ENCODE peak calls at places on chromosome 17, in seven cellular contexts. One of them, this sample, is unnamed.

GRCh38 chr17:43832976-43833829 is at the start of gene MPP3:
- DNase-seq in ovary: peak
- DNase-seq in fibroblast of the aortic adventitia: peak
- DNase-seq in midbrain: peak
- DNase-seq in activated CD4-positive, alpha-beta T cell treated with anti-CD3 and anti-CD28 coated beads for 24 hours: peak
- DNase-seq in NCI-H460: peak
- DNase-seq in effector CD4-positive, alpha-beta T cell: peak
- DNase-seq in this sample: peak

GRCh38 chr17:75102385-75102821 is 7.4 kb upstream of the ARMC7 start:
- DNase-seq in ovary: no peak
- DNase-seq in fibroblast of the aortic adventitia: no peak
- DNase-seq in midbrain: no peak
- DNase-seq in activated CD4-positive, alpha-beta T cell treated with anti-CD3 and anti-CD28 coated beads for 24 hours: no peak
- DNase-seq in NCI-H460: no peak
- DNase-seq in effector CD4-positive, alpha-beta T cell: no peak
- DNase-seq in this sample: no peak

GRCh38 chr17:75959046-75959838 is 18.4 kb upstream of the FBF1 start:
- DNase-seq in ovary: no peak
- DNase-seq in fibroblast of the aortic adventitia: no peak
- DNase-seq in midbrain: no peak
- DNase-seq in activated CD4-positive, alpha-beta T cell treated with anti-CD3 and anti-CD28 coated beads for 24 hours: no peak
- DNase-seq in NCI-H460: no peak
- DNase-seq in effector CD4-positive, alpha-beta T cell: no peak
- DNase-seq in this sample: no peak

GRCh38 chr17:8143581-8144400 is 8.4 kb downstream of the PER1 start:
- DNase-seq in ovary: peak
- DNase-seq in fibroblast of the aortic adventitia: no peak
- DNase-seq in midbrain: no peak
- DNase-seq in activated CD4-positive, alpha-beta T cell treated with anti-CD3 and anti-CD28 coated beads for 24 hours: no peak
- DNase-seq in NCI-H460: no peak
- DNase-seq in effector CD4-positive, alpha-beta T cell: peak
- DNase-seq in this sample: no peak

GRCh38 chr17:75031972-75032895 is 14.5 kb downstream of the ATP5PD start:
- DNase-seq in ovary: peak
- DNase-seq in fibroblast of the aortic adventitia: peak
- DNase-seq in midbrain: peak
- DNase-seq in activated CD4-positive, alpha-beta T cell treated with anti-CD3 and anti-CD28 coated beads for 24 hours: peak
- DNase-seq in NCI-H460: peak
- DNase-seq in effector CD4-positive, alpha-beta T cell: peak
- DNase-seq in this sample: peak

GRCh38 chr17:11487469-11487868 is 110.8 kb upstream of the DNAH9 start:
- DNase-seq in ovary: no peak
- DNase-seq in fibroblast of the aortic adventitia: no peak
- DNase-seq in midbrain: no peak
- DNase-seq in activated CD4-positive, alpha-beta T cell treated with anti-CD3 and anti-CD28 coated beads for 24 hours: no peak
- DNase-seq in NCI-H460: no peak
- DNase-seq in effector CD4-positive, alpha-beta T cell: no peak
- DNase-seq in this sample: peak

GRCh38 chr17:16286009-16286946 is 67.0 kb downstream of the CENPV start:
- DNase-seq in ovary: peak
- DNase-seq in fibroblast of the aortic adventitia: peak
- DNase-seq in midbrain: peak
- DNase-seq in activated CD4-positive, alpha-beta T cell treated with anti-CD3 and anti-CD28 coated beads for 24 hours: peak
- DNase-seq in NCI-H460: peak
- DNase-seq in effector CD4-positive, alpha-beta T cell: peak
- DNase-seq in this sample: peak

GRCh38 chr17:34379876-34380275 is 16.8 kb upstream of the CCL1 start:
- DNase-seq in ovary: no peak
- DNase-seq in fibroblast of the aortic adventitia: peak
- DNase-seq in midbrain: no peak
- DNase-seq in activated CD4-positive, alpha-beta T cell treated with anti-CD3 and anti-CD28 coated beads for 24 hours: no peak
- DNase-seq in NCI-H460: no peak
- DNase-seq in effector CD4-positive, alpha-beta T cell: no peak
- DNase-seq in this sample: no peak

GRCh38 chr17:29238133-29238850 is 8.4 kb upstream of the CRYBA1 start:
- DNase-seq in ovary: no peak
- DNase-seq in fibroblast of the aortic adventitia: peak
- DNase-seq in midbrain: no peak
- DNase-seq in activated CD4-positive, alpha-beta T cell treated with anti-CD3 and anti-CD28 coated beads for 24 hours: no peak
- DNase-seq in NCI-H460: no peak
- DNase-seq in effector CD4-positive, alpha-beta T cell: no peak
- DNase-seq in this sample: no peak

GRCh38 chr17:43549496-43549895 is 3.4 kb upstream of the ETV4 start:
- DNase-seq in ovary: no peak
- DNase-seq in fibroblast of the aortic adventitia: no peak
- DNase-seq in midbrain: no peak
- DNase-seq in activated CD4-positive, alpha-beta T cell treated with anti-CD3 and anti-CD28 coated beads for 24 hours: no peak
- DNase-seq in NCI-H460: no peak
- DNase-seq in effector CD4-positive, alpha-beta T cell: no peak
- DNase-seq in this sample: no peak

GRCh38 chr17:29019475-29020181 is 13.8 kb upstream of the SEZ6 start:
- DNase-seq in ovary: no peak
- DNase-seq in fibroblast of the aortic adventitia: no peak
- DNase-seq in midbrain: no peak
- DNase-seq in activated CD4-positive, alpha-beta T cell treated with anti-CD3 and anti-CD28 coated beads for 24 hours: no peak
- DNase-seq in NCI-H460: no peak
- DNase-seq in effector CD4-positive, alpha-beta T cell: no peak
- DNase-seq in this sample: no peak

This sample was measured in SJCRH30.